ENCODE peak calls at places on chromosomes 3 and 15, in ten cellular contexts. M is SW480; F is stimulated activated CD8-positive, alpha-beta memory T cell treated with anti-CD3 and anti-CD28 coated beads, Interleukin-15, amount 100 ng/mL, for 24 hours; G is natural killer cell; Y is GM03348; E is cardiac muscle cell; L is Peyer's patch; O is stimulated activated CD4-positive, alpha-beta T cell treated with anti-CD3 and anti-CD28 coated beads, Interleukin-12 subunit alpha, Interleukin-12 subunit beta, amount 100 ng/mL, for 48 hours; Z is CD4-positive, alpha-beta T cell; A is CD4-positive, alpha-beta memory T cell. J is an unnamed sample.

GRCh38 chr15:72889545-72889944 is 106.0 kb upstream of the ADPGK start:
- DNase-seq in M (no peak), O (no peak), L (no peak), Z (no peak), E (no peak), Y (no peak), F (no peak), G (no peak), A (no peak), J (no peak)

GRCh38 chr3:172701758-172702157 is 9.1 kb downstream of the NCEH1 start:
- DNase-seq in F (no peak), E (no peak), G (no peak), Z (no peak), M (no peak), Y (no peak), O (no peak), A (no peak), L (no peak), J (no peak)

GRCh38 chr3:116314476-116314875 is 130.8 kb downstream of the LSAMP start:
- DNase-seq in O (no peak), F (no peak), A (no peak), E (peak; percentile 49), G (no peak), M (no peak), Y (no peak), Z (no peak), L (no peak), J (no peak)

GRCh38 chr3:168951368-168951767 is 712.1 kb downstream of the MECOM start:
- DNase-seq in A (no peak), F (no peak), L (no peak), Y (no peak), M (peak; percentile 69), E (no peak), G (no peak), O (no peak), Z (no peak), J (no peak)

GRCh38 chr3:40387895-40388254 is 891 bp downstream of the ENTPD3 start:
- DNase-seq in F (no peak), M (no peak), O (no peak), A (no peak), Y (no peak), G (no peak), L (no peak), E (no peak), Z (no peak), J (no peak)

GRCh38 chr3:1616715-1617114 is 482.0 kb upstream of the CNTN4 start:
- DNase-seq in A (no peak), M (no peak), G (no peak), O (no peak), E (no peak), L (no peak), Z (no peak), Y (no peak), F (no peak), J (no peak)

GRCh38 chr3:100411091-100411982 is 10.0 kb downstream of the LNP1 start:
- DNase-seq in A (no peak), M (no peak), O (no peak), F (no peak), G (no peak), L (no peak), E (no peak), Z (no peak), Y (no peak), J (no peak)

GRCh38 chr15:101535170-101535902 is 45.8 kb upstream of the PCSK6 start:
- DNase-seq in A (no peak), L (no peak), F (no peak), Z (no peak), G (no peak), O (no peak), Y (no peak), E (no peak), M (no peak), J (no peak)

GRCh38 chr3:31105011-31105410 is 210.6 kb upstream of the GADL1 start:
- DNase-seq in Y (no peak), Z (no peak), O (no peak), E (no peak), M (no peak), F (no peak), L (no peak), A (no peak), G (no peak), J (no peak)

GRCh38 chr3:141684758-141685157 is 53.3 kb upstream of the RNF7 start:
- DNase-seq in A (no peak), M (no peak), Z (no peak), G (no peak), L (no peak), E (no peak), F (no peak), O (no peak), Y (no peak), J (no peak)

GRCh38 chr3:101970915-101971314 is 121.6 kb downstream of the NFKBIZ start:
- DNase-seq in A (no peak), M (no peak), E (no peak), F (no peak), G (no peak), Z (no peak), L (no peak), Y (no peak), O (no peak), J (no peak)

GRCh38 chr3:66047321-66048050 is 8.8 kb upstream of the MAGI1 start:
- DNase-seq in O (no peak), Z (no peak), M (no peak), Y (peak; percentile 87), A (no peak), E (peak; percentile 92), L (no peak), F (no peak), G (no peak), J (no peak)

GRCh38 chr15:80679167-80679804 is 15.8 kb upstream of the ABHD17C start:
- DNase-seq in E (no peak), M (no peak), O (no peak), F (no peak), Z (no peak), Y (no peak), L (no peak), G (no peak), A (no peak), J (no peak)

GRCh38 chr3:153848701-153849100 is 272.5 kb upstream of the ARHGEF26 start:
- DNase-seq in G (no peak), F (no peak), L (no peak), O (no peak), E (peak; percentile 29), M (no peak), A (no peak), Z (no peak), Y (no peak), J (no peak)

GRCh38 chr15:41566121-41566885 is 7.3 kb downstream of the TYRO3 start:
- DNase-seq in G (no peak), O (no peak), Y (no peak), L (no peak), M (no peak), A (no peak), E (peak; percentile 32), F (no peak), Z (no peak), J (peak; percentile 78)

GRCh38 chr15:25859838-25860645 is 3.1 kb downstream of the ATP10A start:
- DNase-seq in O (no peak), M (no peak), Z (peak; percentile 51), A (peak; percentile 79), L (peak; percentile 66), E (no peak), Y (peak; percentile 41), G (peak; percentile 52), F (no peak), J (no peak)

GRCh38 chr15:61839541-61839940 is 220.7 kb downstream of the VPS13C start:
- DNase-seq in M (no peak), O (no peak), E (peak; percentile 35), G (no peak), Y (no peak), A (no peak), L (no peak), F (no peak), Z (no peak), J (no peak)

GRCh38 chr15:64653757-64654156 is 121.6 kb downstream of the RBPMS2 start:
- DNase-seq in E (peak; percentile 49), L (no peak), Z (no peak), Y (no peak), M (no peak), G (no peak), A (no peak), O (no peak), F (no peak), J (no peak)

GRCh38 chr15:57419335-57419734 is 43.0 kb downstream of the CGNL1 start:
- DNase-seq in G (no peak), F (no peak), Y (no peak), A (no peak), L (no peak), O (no peak), E (no peak), M (no peak), Z (no peak), J (no peak)

GRCh38 chr3:12750223-12750622 is 8.8 kb downstream of the TMEM40 start:
- DNase-seq in M (peak; percentile 56), E (peak; percentile 89), F (no peak), O (no peak), L (no peak), Y (peak; percentile 76), G (no peak), Z (no peak), A (no peak), J (peak; percentile 28)

GRCh38 chr3:11596387-11596786 is 47.3 kb downstream of the VGLL4 start:
- DNase-seq in Y (no peak), O (no peak), L (no peak), E (peak; percentile 55), Z (no peak), G (no peak), A (no peak), M (no peak), F (no peak), J (no peak)

GRCh38 chr3:94269763-94270162 is 206.9 kb downstream of the NSUN3 start:
- DNase-seq in Z (no peak), Y (peak; percentile 16), A (no peak), E (no peak), O (no peak), M (no peak), L (no peak), F (no peak), G (no peak), J (no peak)

GRCh38 chr15:68298882-68299381 is 21.4 kb downstream of the FEM1B start:
- DNase-seq in Y (no peak), Z (no peak), L (no peak), F (no peak), G (no peak), E (no peak), A (no peak), M (no peak), O (no peak), J (no peak)

GRCh38 chr3:192819001-192819569 is 91.7 kb upstream of the FGF12 start:
- DNase-seq in Z (peak; percentile 3), F (no peak), G (no peak), L (no peak), E (peak; percentile 79), A (peak; percentile 79), Y (peak; percentile 84), O (peak; percentile 36), M (peak; percentile 38), J (no peak)

GRCh38 chr15:57857871-57858270 is 151.4 kb downstream of the POLR2M start:
- DNase-seq in E (no peak), O (no peak), F (no peak), L (no peak), M (no peak), Z (no peak), G (no peak), A (no peak), Y (no peak), J (no peak)

J was measured in NCI-H2171.